ENCODE peak calls at places on chromosomes 4 and X, in eight cellular contexts. W is ureter, O is COR-L47, N is T follicular helper cell, P is IMR-90, R is astrocyte, U is NCI-H2081, V is endothelial cell of umbilical vein. T is an unnamed sample.

GRCh38 chr4:94698187-94698586 is 59.6 kb upstream of the BMPR1B start:
- DNase-seq in W (no peak), O (no peak), N (no peak), P (no peak), R (no peak), U (no peak), V (no peak), T (no peak)

GRCh38 chr4:114386637-114387233 is 211.9 kb upstream of the UGT8 start:
- DNase-seq in W (no peak), O (peak), N (no peak), P (peak), R (peak), U (no peak), V (peak), T (peak)

GRCh38 chr4:60485279-60485678 is 714.8 kb upstream of the ADGRL3 start:
- DNase-seq in W (no peak), O (no peak), N (no peak), P (peak), R (no peak), U (no peak), V (no peak), T (no peak)

GRCh38 chr4:151600432-151600831 is 160.4 kb downstream of the GATB start:
- DNase-seq in W (no peak), O (no peak), N (no peak), P (peak), R (peak), U (no peak), V (no peak), T (no peak)

GRCh38 chr4:10529891-10530786 is 72.9 kb upstream of the ZNF518B start:
- DNase-seq in W (no peak), O (peak), N (no peak), P (no peak), R (peak), U (no peak), V (peak), T (no peak)

GRCh38 chrX:49934148-49934547 is 11.8 kb downstream of the CLCN5 start:
- DNase-seq in W (no peak), O (no peak), N (no peak), P (no peak), R (no peak), U (no peak), V (peak), T (no peak)

GRCh38 chrX:103918584-103919335 is 43.7 kb upstream of the TMSB15B start:
- DNase-seq in W (peak), O (peak), N (peak), P (peak), R (peak), U (peak), V (peak), T (peak)

GRCh38 chr4:173160871-173161270 is 7.7 kb upstream of the GALNT7 start:
- DNase-seq in W (no peak), O (no peak), N (no peak), P (no peak), R (no peak), U (no peak), V (no peak), T (no peak)

GRCh38 chr4:108049406-108049805 is 59.7 kb downstream of the HADH start:
- DNase-seq in W (no peak), O (no peak), N (peak), P (no peak), R (no peak), U (no peak), V (no peak), T (no peak)

GRCh38 chr4:22573198-22573597 is 57.3 kb upstream of the ADGRA3 start:
- DNase-seq in W (peak), O (no peak), N (no peak), P (no peak), R (no peak), U (no peak), V (no peak), T (peak)

GRCh38 chr4:159369256-159369655 is 266.4 kb downstream of the RAPGEF2 start:
- DNase-seq in W (no peak), O (no peak), N (no peak), P (no peak), R (no peak), U (no peak), V (no peak), T (no peak)

T was measured in adipocyte.